ENCODE peak calls at places on chromosomes 5 and 9, in six cellular contexts. One of them, this sample, is unnamed.

GRCh38 chr5:32542216-32543059 is 42.9 kb upstream of the SUB1 start:
- DNase-seq in colonic mucosa: no peak
- DNase-seq in adrenal gland: no peak
- DNase-seq in A549: no peak
- DNase-seq in neural progenitor cell: no peak
- DNase-seq in substantia nigra: no peak
- DNase-seq in this sample: no peak

GRCh38 chr9:93968451-93969327 is 13.5 kb upstream of the BARX1 start:
- DNase-seq in colonic mucosa: peak; percentile 13
- DNase-seq in adrenal gland: no peak
- DNase-seq in A549: no peak
- DNase-seq in neural progenitor cell: no peak
- DNase-seq in substantia nigra: no peak
- DNase-seq in this sample: no peak

GRCh38 chr5:107669543-107670027 is 1.2 kb downstream of the EFNA5 start:
- DNase-seq in colonic mucosa: peak; percentile 48
- DNase-seq in adrenal gland: no peak
- DNase-seq in A549: peak; percentile 9
- DNase-seq in neural progenitor cell: peak; percentile 53
- DNase-seq in substantia nigra: no peak
- DNase-seq in this sample: peak; percentile 26

GRCh38 chr5:72185717-72186388 is 78.6 kb downstream of the MAP1B start:
- DNase-seq in colonic mucosa: no peak
- DNase-seq in adrenal gland: no peak
- DNase-seq in A549: no peak
- DNase-seq in neural progenitor cell: no peak
- DNase-seq in substantia nigra: no peak
- DNase-seq in this sample: no peak

GRCh38 chr5:44881266-44881665 is 72.5 kb downstream of the MRPS30 start:
- DNase-seq in colonic mucosa: no peak
- DNase-seq in adrenal gland: no peak
- DNase-seq in A549: no peak
- DNase-seq in neural progenitor cell: no peak
- DNase-seq in substantia nigra: no peak
- DNase-seq in this sample: no peak

GRCh38 chr5:10860645-10861455 is 99.8 kb upstream of the DAP start:
- DNase-seq in colonic mucosa: no peak
- DNase-seq in adrenal gland: no peak
- DNase-seq in A549: no peak
- DNase-seq in neural progenitor cell: no peak
- DNase-seq in substantia nigra: no peak
- DNase-seq in this sample: no peak

GRCh38 chr5:10702040-10702629 is 58.9 kb downstream of the DAP start:
- DNase-seq in colonic mucosa: no peak
- DNase-seq in adrenal gland: peak; percentile 71
- DNase-seq in A549: no peak
- DNase-seq in neural progenitor cell: no peak
- DNase-seq in substantia nigra: no peak
- DNase-seq in this sample: no peak

GRCh38 chr9:123984802-123985201 is 26.8 kb upstream of the LHX2 start:
- DNase-seq in colonic mucosa: no peak
- DNase-seq in adrenal gland: no peak
- DNase-seq in A549: no peak
- DNase-seq in neural progenitor cell: no peak
- DNase-seq in substantia nigra: no peak
- DNase-seq in this sample: no peak

GRCh38 chr9:85009251-85009650 is 339.7 kb downstream of the NTRK2 start:
- DNase-seq in colonic mucosa: no peak
- DNase-seq in adrenal gland: no peak
- DNase-seq in A549: no peak
- DNase-seq in neural progenitor cell: no peak
- DNase-seq in substantia nigra: no peak
- DNase-seq in this sample: no peak

GRCh38 chr5:153900703-153901395 is 137.9 kb downstream of the FAM114A2 start:
- DNase-seq in colonic mucosa: no peak
- DNase-seq in adrenal gland: no peak
- DNase-seq in A549: no peak
- DNase-seq in neural progenitor cell: no peak
- DNase-seq in substantia nigra: no peak
- DNase-seq in this sample: no peak

GRCh38 chr5:151155149-151155776 is 2.3 kb downstream of the ANXA6 start:
- DNase-seq in colonic mucosa: peak; percentile 39
- DNase-seq in adrenal gland: no peak
- DNase-seq in A549: no peak
- DNase-seq in neural progenitor cell: no peak
- DNase-seq in substantia nigra: no peak
- DNase-seq in this sample: no peak

DNA sequence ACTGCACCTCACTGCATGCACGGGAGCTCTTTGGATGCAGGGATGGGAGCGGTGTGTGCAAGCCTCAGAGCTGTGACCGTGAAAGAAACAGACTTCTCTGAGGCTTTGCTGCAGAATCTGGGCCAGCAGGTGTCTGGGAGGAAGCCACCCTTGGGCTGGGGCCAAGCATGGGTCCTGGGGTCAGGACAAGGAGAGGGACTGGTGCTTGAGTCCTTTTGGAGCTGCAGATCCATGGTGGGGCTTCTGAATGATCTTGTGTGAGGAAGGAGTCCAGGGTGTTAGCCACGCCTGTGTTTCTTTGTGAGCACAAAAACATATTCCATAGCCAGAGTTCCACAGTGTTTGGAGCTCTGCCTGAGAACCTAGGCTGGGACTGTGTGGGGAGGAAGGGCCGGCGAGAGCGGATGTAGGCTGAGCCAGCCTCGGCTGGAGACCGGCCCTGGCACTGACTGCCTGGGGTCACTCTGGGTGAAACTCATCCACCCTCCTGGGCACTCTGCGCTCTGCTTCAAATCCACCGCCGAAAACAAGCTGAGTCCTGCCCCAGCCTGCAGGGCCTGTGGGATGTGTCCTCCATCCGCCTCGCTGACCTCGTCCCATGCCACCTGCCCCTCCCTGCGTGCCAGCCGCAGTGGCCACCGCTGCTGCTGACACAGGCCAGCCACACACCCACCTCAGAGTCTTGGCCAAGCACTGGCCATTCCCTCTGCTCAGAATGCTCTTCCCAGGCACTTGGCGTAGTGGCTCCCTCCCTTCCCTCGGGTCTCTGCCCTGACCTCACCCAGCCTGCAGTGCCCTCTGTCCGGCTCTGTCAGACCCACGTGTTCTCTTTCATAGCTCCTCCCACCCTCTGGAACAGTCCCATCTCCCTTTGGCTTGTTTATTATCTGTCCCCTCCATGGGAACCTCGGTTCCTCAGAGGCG is 26.7 kb downstream of the ERGIC1 start:
- DNase-seq in colonic mucosa: peak; percentile 63
- DNase-seq in adrenal gland: peak; percentile 95
- DNase-seq in A549: no peak
- DNase-seq in neural progenitor cell: no peak
- DNase-seq in substantia nigra: peak; percentile 83
- DNase-seq in this sample: peak; percentile 67
- H3K27ac ChIP-seq in colonic mucosa: peak overlapping the region; percentile 64
- H3K27ac ChIP-seq in adrenal gland: peak overlapping the region; percentile 97
- H3K27ac ChIP-seq in A549: peak overlapping the region; percentile 96
- H3K27ac ChIP-seq in neural progenitor cell: no peak overlapping the region
- H3K27ac ChIP-seq in substantia nigra: peak overlapping the region; percentile 91
- H3K27ac ChIP-seq in this sample: peak overlapping the region; percentile 80

GRCh38 chr5:14143509-14143842 is 334 bp downstream of the TRIO start:
- DNase-seq in colonic mucosa: no peak
- DNase-seq in adrenal gland: no peak
- DNase-seq in A549: no peak
- DNase-seq in neural progenitor cell: peak; percentile 67
- DNase-seq in substantia nigra: no peak
- DNase-seq in this sample: no peak
- H3K27ac ChIP-seq in colonic mucosa: peak overlapping the region; percentile 91
- H3K27ac ChIP-seq in adrenal gland: peak overlapping the region; percentile 83
- H3K27ac ChIP-seq in A549: peak overlapping the region; percentile 100
- H3K27ac ChIP-seq in neural progenitor cell: peak overlapping the region; percentile 95
- H3K27ac ChIP-seq in substantia nigra: peak overlapping the region; percentile 68
- H3K27ac ChIP-seq in this sample: peak overlapping the region; percentile 93

DNA sequence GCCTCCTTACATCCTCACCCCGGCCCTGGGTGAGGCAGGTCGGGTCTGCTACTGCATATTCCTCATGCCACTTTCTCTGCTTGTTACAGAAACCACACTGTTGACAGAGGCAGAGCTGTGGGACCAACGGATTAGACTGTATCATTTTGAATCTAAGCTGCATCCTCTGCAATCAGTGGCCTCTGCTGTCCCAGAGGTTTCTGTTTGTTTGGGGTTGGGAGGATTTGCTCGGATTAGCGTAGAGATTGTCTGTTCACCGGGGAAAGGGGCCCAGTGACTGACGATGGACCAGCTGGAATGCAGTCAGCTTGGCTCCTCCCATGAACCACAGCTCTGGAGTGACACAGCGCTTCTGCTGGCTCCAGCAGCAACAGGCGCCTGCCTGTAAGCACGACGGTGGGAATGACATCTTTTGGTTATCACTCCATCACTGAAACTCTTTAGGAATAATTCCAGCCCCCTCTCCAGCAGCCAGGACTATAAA is 37.3 kb upstream of the ADRA1B start:
- DNase-seq in colonic mucosa: peak; percentile 55
- DNase-seq in adrenal gland: peak; percentile 23
- DNase-seq in A549: peak; percentile 71
- DNase-seq in neural progenitor cell: peak; percentile 95
- DNase-seq in substantia nigra: no peak
- DNase-seq in this sample: peak; percentile 75
- H3K27ac ChIP-seq in colonic mucosa: no peak overlapping the region
- H3K27ac ChIP-seq in adrenal gland: peak overlapping the region; percentile 29
- H3K27ac ChIP-seq in A549: peak overlapping the region; percentile 85
- H3K27ac ChIP-seq in neural progenitor cell: no peak overlapping the region
- H3K27ac ChIP-seq in substantia nigra: no peak overlapping the region
- H3K27ac ChIP-seq in this sample: no peak overlapping the region

GRCh38 chr5:17492770-17493169 is 5.3 kb upstream of the TAF11L2 start:
- DNase-seq in colonic mucosa: no peak
- DNase-seq in adrenal gland: no peak
- DNase-seq in A549: no peak
- DNase-seq in neural progenitor cell: no peak
- DNase-seq in substantia nigra: no peak
- DNase-seq in this sample: no peak
- H3K27ac ChIP-seq in colonic mucosa: no peak overlapping the region
- H3K27ac ChIP-seq in adrenal gland: no peak overlapping the region
- H3K27ac ChIP-seq in A549: no peak overlapping the region
- H3K27ac ChIP-seq in neural progenitor cell: no peak overlapping the region
- H3K27ac ChIP-seq in substantia nigra: no peak overlapping the region
- H3K27ac ChIP-seq in this sample: no peak overlapping the region

DNA sequence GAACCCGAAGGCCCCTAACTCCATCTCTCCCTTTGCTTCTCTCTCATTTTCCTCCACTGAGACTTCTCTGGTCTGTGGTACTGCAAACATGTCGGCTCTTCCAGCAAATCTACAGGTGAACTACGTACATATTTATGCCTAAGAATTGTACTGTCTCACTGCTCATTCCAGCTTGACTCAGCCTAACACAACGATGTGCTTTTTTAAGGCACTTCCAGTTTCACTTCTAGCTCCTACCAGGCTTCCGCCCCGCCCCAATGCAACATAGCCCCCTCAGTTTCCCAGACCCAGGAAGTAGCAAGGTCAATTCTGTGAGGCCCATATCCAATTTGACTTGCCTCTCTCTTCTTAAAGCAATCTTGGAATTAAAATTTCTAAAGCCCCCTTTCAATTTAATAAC is 70.8 kb upstream of the RNF38 start:
- DNase-seq in colonic mucosa: peak; percentile 65
- DNase-seq in adrenal gland: peak; percentile 61
- DNase-seq in A549: no peak
- DNase-seq in neural progenitor cell: no peak
- DNase-seq in substantia nigra: no peak
- DNase-seq in this sample: no peak
- H3K27ac ChIP-seq in colonic mucosa: peak overlapping the region; percentile 80
- H3K27ac ChIP-seq in adrenal gland: peak overlapping the region; percentile 55
- H3K27ac ChIP-seq in A549: peak overlapping the region; percentile 27
- H3K27ac ChIP-seq in neural progenitor cell: no peak overlapping the region
- H3K27ac ChIP-seq in substantia nigra: peak overlapping the region; percentile 38
- H3K27ac ChIP-seq in this sample: peak overlapping the region; percentile 44

This sample was measured in dorsolateral prefrontal cortex.